ENCODE peak calls at places on chromosome 2, in five cellular contexts. L is ovary, H is A549, R is tibial nerve, X is SK-N-SH. Q is an unnamed sample.
A peak's percentile ranks its signal among the peaks of the same experiment; 100 is the strongest.

GRCh38 chr2:38947241-38948239 is 57.9 kb downstream of the ARHGEF33 start:
- DNase-seq in X (peak; percentile 84), H (peak; percentile 91), L (peak; percentile 73), R (peak; percentile 86), Q (peak; percentile 78)

GRCh38 chr2:173076557-173077345 is 1.1 kb downstream of the MAP3K20 start:
- DNase-seq in H (peak; percentile 37), X (peak; percentile 72), L (peak; percentile 50), R (peak; percentile 40), Q (peak; percentile 58)

GRCh38 chr2:127673304-127674069 is 1.8 kb downstream of the LIMS2 start:
- DNase-seq in R (no peak), X (peak; percentile 39), H (no peak), L (no peak), Q (peak; percentile 78)

GRCh38 chr2:25358249-25358815 is 16.6 kb upstream of the DNMT3A start:
- DNase-seq in R (no peak), H (no peak), X (no peak), L (no peak), Q (no peak)

GRCh38 chr2:74772071-74772470 is 61.9 kb upstream of the HK2 start:
- DNase-seq in L (no peak), H (no peak), R (no peak), X (no peak), Q (no peak)

GRCh38 chr2:15730545-15731212 is 139.0 kb downstream of the DDX1 start:
- DNase-seq in X (peak; percentile 91), R (peak; percentile 94), L (peak; percentile 98), H (peak; percentile 91), Q (peak; percentile 88)

GRCh38 chr2:12970861-12971260 is 254.1 kb downstream of the TRIB2 start:
- DNase-seq in X (no peak), L (no peak), R (no peak), H (no peak), Q (no peak)

GRCh38 chr2:59655809-59656208 is 897.6 kb downstream of the BCL11A start:
- DNase-seq in R (no peak), H (no peak), L (no peak), X (no peak), Q (peak; percentile 71)

GRCh38 chr2:100011272-100011711 is 131.1 kb downstream of the AFF3 start:
- DNase-seq in X (no peak), R (no peak), L (peak; percentile 19), H (no peak), Q (no peak)

GRCh38 chr2:64905338-64906024 is 83.7 kb upstream of the SLC1A4 start:
- DNase-seq in H (no peak), X (no peak), L (no peak), R (no peak), Q (no peak)

GRCh38 chr2:238856713-238857567 is 9.1 kb downstream of the TWIST2 start:
- DNase-seq in R (no peak), H (no peak), X (no peak), L (no peak), Q (no peak)

GRCh38 chr2:100707016-100707947 is 112.7 kb upstream of the NPAS2 start:
- DNase-seq in L (no peak), R (no peak), H (no peak), X (no peak), Q (no peak)

GRCh38 chr2:65481961-65482360 is 49.6 kb upstream of the SPRED2 start:
- DNase-seq in X (no peak), H (no peak), R (no peak), L (no peak), Q (no peak)

GRCh38 chr2:218229239-218229638 is 12.2 kb downstream of the ARPC2 start:
- DNase-seq in X (no peak), L (no peak), H (peak; percentile 23), R (no peak), Q (no peak)

GRCh38 chr2:201881382-201881720 is 75.0 kb downstream of the CDK15 start:
- DNase-seq in L (no peak), H (no peak), X (no peak), R (no peak), Q (no peak)

GRCh38 chr2:57877811-57878572 is 168.6 kb upstream of the VRK2 start:
- DNase-seq in R (no peak), L (no peak), X (no peak), H (no peak), Q (no peak)

GRCh38 chr2:224221455-224221913 is 180.4 kb downstream of the FAM124B start:
- DNase-seq in R (no peak), H (peak; percentile 92), X (no peak), L (no peak), Q (no peak)

GRCh38 chr2:42095923-42096408 is 48.1 kb downstream of the PKDCC start:
- DNase-seq in X (peak; percentile 78), L (peak; percentile 65), R (peak; percentile 86), H (peak; percentile 84), Q (peak; percentile 80)

GRCh38 chr2:162579986-162580385 is 236.1 kb downstream of the GCA start:
- DNase-seq in X (no peak), H (peak; percentile 33), L (no peak), R (no peak), Q (no peak)

GRCh38 chr2:145277922-145278321 is 758.0 kb upstream of the ZEB2 start:
- DNase-seq in L (no peak), H (no peak), R (no peak), X (no peak), Q (no peak)

GRCh38 chr2:203936535-203936934 is at the start of gene ICOS:
- DNase-seq in X (no peak), L (no peak), H (no peak), R (no peak), Q (no peak)

GRCh38 chr2:192119536-192119935 is 75.2 kb downstream of the TMEFF2 start:
- DNase-seq in R (no peak), X (no peak), H (no peak), L (no peak), Q (no peak)

GRCh38 chr2:20633794-20634259 is 17.1 kb downstream of the HS1BP3 start:
- DNase-seq in X (no peak), L (no peak), R (no peak), H (no peak), Q (peak; percentile 88)

GRCh38 chr2:83823238-83823637 is 635.8 kb downstream of the SUCLG1 start:
- DNase-seq in H (no peak), L (no peak), X (no peak), R (no peak), Q (no peak)

GRCh38 chr2:207869784-207870778 is 100.4 kb upstream of the FZD5 start:
- DNase-seq in R (no peak), H (peak; percentile 83), L (no peak), X (no peak), Q (no peak)
- H3K27ac ChIP-seq in R (no peak overlapping the region), H (peak overlapping the region; percentile 83), L (no peak overlapping the region), X (peak overlapping the region; percentile 41), Q (peak overlapping the region; percentile 17)

DNA sequence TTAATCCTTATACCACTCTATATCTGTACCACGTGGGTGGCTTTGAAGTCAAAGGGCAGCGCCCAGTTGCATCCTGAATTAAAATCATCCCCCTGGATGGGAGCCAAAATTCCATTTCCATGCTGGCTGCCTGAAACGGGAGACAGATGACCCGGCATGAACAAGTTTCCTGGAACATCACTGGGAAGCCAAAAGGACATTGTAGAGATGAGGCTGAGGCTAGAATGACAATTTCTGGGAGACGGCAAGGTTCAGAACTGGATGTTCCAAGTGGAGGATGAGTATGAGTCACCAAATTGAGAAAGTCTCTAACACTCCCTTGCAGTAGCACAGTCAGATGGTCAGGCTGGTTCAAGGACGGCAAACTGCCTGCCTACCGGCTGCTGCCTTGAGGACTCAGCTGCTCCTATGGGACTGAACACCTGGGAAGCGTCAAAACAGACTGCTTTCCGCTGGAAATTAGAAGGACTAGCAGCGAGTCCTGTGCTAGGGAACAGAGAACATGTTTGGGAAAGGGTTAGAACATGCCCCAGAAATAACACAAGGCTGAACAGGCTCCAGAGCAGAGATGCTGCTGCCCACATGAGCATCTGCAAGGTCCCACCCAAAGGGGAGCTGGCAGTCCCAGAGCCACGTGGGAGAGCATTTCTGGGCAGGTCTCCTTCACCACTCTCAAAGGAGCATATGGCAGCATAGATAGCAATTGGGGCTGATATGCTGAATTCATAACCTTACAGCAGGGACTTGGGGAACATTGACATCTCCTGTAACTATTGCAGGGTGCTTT is 32.0 kb downstream of the YPEL5 start:
- DNase-seq in R (peak; percentile 65), H (peak; percentile 22), X (peak; percentile 23), L (peak; percentile 92), Q (no peak)
- TF ChIP-seq EP300 in R (peak; percentile 92), H (no peak), X (no peak), L (peak; percentile 98), Q (peak; percentile 52)

DNA sequence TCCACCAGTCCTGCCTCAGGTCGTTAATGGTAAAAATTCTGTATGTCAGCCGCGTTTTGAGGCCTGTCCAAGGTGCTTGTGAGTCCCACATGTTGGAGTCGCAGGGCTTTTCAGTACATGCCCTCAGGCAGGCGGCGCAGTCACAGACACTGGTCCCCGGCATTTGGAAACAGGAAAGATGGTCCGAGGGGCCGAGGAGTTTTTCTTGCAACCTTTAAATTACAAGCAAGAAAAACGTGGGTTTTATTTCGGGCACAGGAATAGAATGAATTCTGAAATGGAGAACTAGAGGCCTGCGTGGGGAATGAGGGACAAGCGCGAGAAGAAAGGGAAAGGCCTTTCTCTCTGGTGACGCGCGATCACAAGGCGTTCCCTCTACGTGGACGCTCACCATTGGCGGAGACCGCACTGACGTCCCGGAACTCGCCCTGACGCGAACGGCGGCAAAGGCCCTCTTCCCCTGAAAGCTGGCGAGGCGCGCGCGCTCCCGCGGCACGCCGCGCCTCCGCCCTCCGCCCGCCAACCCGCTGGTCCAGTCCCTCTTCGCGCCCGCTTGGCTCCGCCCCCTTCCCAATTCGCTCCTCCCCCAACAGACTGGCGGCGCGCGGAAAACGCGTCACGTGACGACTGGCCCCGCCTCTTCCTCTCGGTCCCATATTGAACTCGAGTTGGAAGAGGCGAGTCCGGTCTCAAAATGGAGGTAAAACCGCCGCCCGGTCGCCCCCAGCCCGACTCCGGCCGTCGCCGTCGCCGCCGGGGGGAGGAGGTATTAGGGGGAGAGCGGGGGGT is at the start of gene HNRNPA3:
- DNase-seq in X (peak; percentile 98), H (peak; percentile 99), R (peak; percentile 98), L (peak; percentile 99), Q (peak; percentile 100)
- TF ChIP-seq CTCF in X (peak; percentile 41), H (peak; percentile 19), R (peak; percentile 22), L (peak; percentile 33), Q (peak; percentile 33)

DNA sequence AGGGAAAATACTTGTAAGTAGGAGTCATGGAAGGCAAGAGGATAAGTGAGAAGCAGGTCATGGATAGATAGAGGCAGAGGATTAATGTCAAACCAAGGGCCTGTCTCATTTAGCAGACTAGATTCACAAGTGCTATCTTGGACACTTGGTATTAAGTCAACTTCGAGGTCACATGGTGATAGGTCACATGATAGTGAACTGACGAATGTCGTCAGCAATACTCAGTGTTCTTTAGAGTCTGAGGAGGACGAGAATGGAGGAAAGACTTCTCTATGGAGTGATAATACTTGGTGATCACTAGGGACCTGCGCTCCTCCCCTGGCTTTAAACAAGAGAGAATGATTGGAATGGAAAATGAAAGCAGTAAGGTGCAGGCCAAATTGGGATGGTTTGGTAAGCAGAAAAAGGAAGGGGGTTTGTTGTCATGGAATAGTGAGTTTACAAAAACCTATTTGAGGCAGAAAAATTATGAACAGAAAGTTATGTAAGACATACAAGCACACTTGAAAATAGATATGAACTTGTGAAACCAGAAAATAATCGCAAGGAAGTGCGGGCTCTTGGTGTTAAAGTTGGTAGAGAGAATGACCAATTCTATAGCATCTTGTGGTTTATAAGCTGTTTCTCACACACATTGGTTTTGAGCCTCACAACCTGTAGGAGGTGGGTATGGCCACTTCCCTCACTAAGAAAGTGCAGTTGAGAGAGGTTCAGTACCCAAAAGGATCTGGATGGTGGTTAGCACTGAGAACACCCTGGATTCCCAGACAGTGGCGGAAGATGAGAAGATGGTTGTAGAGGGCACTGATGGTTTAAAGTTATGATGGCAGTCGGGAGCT is 141.5 kb downstream of the WDSUB1 start:
- DNase-seq in X (no peak), R (no peak), H (no peak), L (no peak), Q (no peak)
- H3K27ac ChIP-seq in X (no peak overlapping the region), R (no peak overlapping the region), H (no peak overlapping the region), L (no peak overlapping the region), Q (no peak overlapping the region)

Q was measured in upper lobe of left lung.